ENCODE peak calls at places on chromosomes 16 and 17, in nine cellular contexts. I is stimulated activated CD8-positive, alpha-beta memory T cell treated with anti-CD3 and anti-CD28 coated beads, Interleukin-7, amount 100 ng/mL, for 1 hour; J is dorsolateral prefrontal cortex; A is T-helper 2 cell; W is left ventricle myocardium inferior; L is CD4-positive, alpha-beta T cell; X is activated CD4-positive, alpha-beta T cell treated with anti-CD3 and anti-CD28 coated beads, Interleukin-2, amount 50 U/mL, for 48 hours; P is iPS-NIHi11; V is H9. T is an unnamed sample.

GRCh38 chr17:62673614-62674362 is 46.3 kb downstream of the MRC2 start:
- DNase-seq in A (no peak), V (no peak), W (no peak), P (no peak), J (no peak), L (no peak), I (no peak), X (no peak), T (no peak)

GRCh38 chr17:50261051-50261915 is 13.0 kb upstream of the TMEM92 start:
- DNase-seq in X (no peak), W (no peak), I (no peak), J (no peak), P (no peak), V (no peak), L (no peak), A (no peak), T (no peak)

GRCh38 chr16:72859581-72859980 is 188.3 kb downstream of the ZFHX3 start:
- DNase-seq in A (no peak), W (no peak), P (no peak), J (no peak), X (no peak), L (no peak), I (no peak), V (no peak), T (no peak)

GRCh38 chr17:40448639-40449261 is 5.5 kb downstream of the IGFBP4 start:
- DNase-seq in V (no peak), X (no peak), I (no peak), A (no peak), L (no peak), P (no peak), W (no peak), J (no peak), T (no peak)

GRCh38 chr17:57853695-57854094 is 3.9 kb upstream of the MRPS23 start:
- DNase-seq in I (no peak), J (no peak), P (no peak), W (peak; percentile 59), V (no peak), L (no peak), X (no peak), A (no peak), T (no peak)

GRCh38 chr16:30659507-30660423 is 1.5 kb downstream of the FBRS start:
- DNase-seq in A (peak; percentile 53), J (no peak), I (no peak), P (peak; percentile 80), L (peak; percentile 20), V (no peak), W (no peak), X (peak; percentile 58), T (peak; percentile 28)

GRCh38 chr16:72530434-72530833 is 358.5 kb upstream of the PMFBP1 start:
- DNase-seq in L (no peak), V (no peak), W (no peak), P (no peak), A (no peak), J (no peak), I (no peak), X (no peak), T (peak; percentile 31)

GRCh38 chr17:74485012-74485743 is 18.7 kb downstream of the CD300A start:
- DNase-seq in P (peak; percentile 4), X (no peak), A (no peak), J (no peak), I (no peak), V (peak; percentile 17), L (no peak), W (no peak), T (no peak)

GRCh38 chr17:77656054-77656453 is 302.4 kb upstream of the TNRC6C start:
- DNase-seq in V (no peak), A (no peak), P (no peak), X (no peak), J (no peak), L (no peak), W (no peak), I (no peak), T (no peak)

GRCh38 chr16:56743840-56744239 is 13.9 kb downstream of the NUP93 start:
- DNase-seq in J (no peak), P (peak; percentile 14), V (peak; percentile 61), I (no peak), W (peak; percentile 30), A (no peak), X (no peak), L (no peak), T (no peak)

T was measured in MM.1S.